ENCODE peak calls at places on chromosomes 13 and 19, in four cellular contexts. M is DND-41, C is H1, Y is IMR-90. N is an unnamed sample.
A peak's percentile ranks its signal among the peaks of the same experiment; 100 is the strongest.

GRCh38 chr19:32708457-32708856 is 11.1 kb upstream of the TDRD12 start:
- DNase-seq in M (peak; percentile 26), C (no peak), Y (no peak), N (peak; percentile 31)

GRCh38 chr19:52665047-52665446 is 26.9 kb upstream of the ZNF83 start:
- DNase-seq in M (no peak), C (no peak), Y (no peak), N (no peak)

GRCh38 chr13:95660981-95661581 is 15.9 kb upstream of the DNAJC3 start:
- DNase-seq in M (peak; percentile 21), C (no peak), Y (peak; percentile 50), N (no peak)

GRCh38 chr19:49128545-49129237 is 9.3 kb downstream of the PPFIA3 start:
- DNase-seq in M (no peak), C (no peak), Y (no peak), N (no peak)

GRCh38 chr19:1027020-1027952 is 878 bp downstream of the CNN2 start:
- DNase-seq in M (no peak), C (no peak), Y (no peak), N (peak; percentile 37)

GRCh38 chr19:58346961-58347929 is 6.0 kb downstream of the A1BG start:
- DNase-seq in M (peak; percentile 86), C (peak; percentile 81), Y (peak; percentile 63), N (peak; percentile 78)

GRCh38 chr13:35789335-35790166 is 313.1 kb upstream of the MAB21L1 start:
- DNase-seq in M (no peak), C (no peak), Y (peak; percentile 61), N (no peak)

GRCh38 chr13:97257800-97258799 is 36.0 kb downstream of the MBNL2 start:
- DNase-seq in M (no peak), C (no peak), Y (peak; percentile 90), N (no peak)

GRCh38 chr19:13968383-13968935 is 16.1 kb downstream of the DCAF15 start:
- DNase-seq in M (no peak), C (no peak), Y (no peak), N (no peak)

GRCh38 chr19:56321981-56322558 is 7.4 kb upstream of the ZSCAN5A start:
- DNase-seq in M (no peak), C (no peak), Y (no peak), N (no peak)

GRCh38 chr13:89061821-89062220 is 1390.7 kb downstream of the SLITRK5 start:
- DNase-seq in M (no peak), C (no peak), Y (no peak), N (no peak)

GRCh38 chr19:18091217-18091608 is 4.5 kb upstream of the IL12RB1 start:
- DNase-seq in M (peak; percentile 55), C (no peak), Y (no peak), N (peak; percentile 80)

GRCh38 chr13:74129500-74130144 is 4.6 kb downstream of the KLF12 start:
- DNase-seq in M (peak; percentile 39), C (no peak), Y (no peak), N (no peak)

GRCh38 chr19:16403151-16403977 is 68.4 kb downstream of the EPS15L1 start:
- DNase-seq in M (no peak), C (no peak), Y (no peak), N (no peak)

GRCh38 chr19:18607222-18608101 is 863 bp upstream of the CRLF1 start:
- DNase-seq in M (no peak), C (peak; percentile 64), Y (no peak), N (no peak)

GRCh38 chr13:25037057-25037813 is 58.7 kb upstream of the PABPC3 start:
- DNase-seq in M (peak; percentile 50), C (peak; percentile 64), Y (peak; percentile 65), N (peak; percentile 35)

GRCh38 chr13:111857846-111858560 is 208.9 kb upstream of the SOX1 start:
- DNase-seq in M (no peak), C (peak; percentile 35), Y (no peak), N (no peak)

GRCh38 chr13:78239681-78240080 is 321.1 kb upstream of the EDNRB start:
- DNase-seq in M (no peak), C (no peak), Y (peak; percentile 1), N (no peak)

DNA sequence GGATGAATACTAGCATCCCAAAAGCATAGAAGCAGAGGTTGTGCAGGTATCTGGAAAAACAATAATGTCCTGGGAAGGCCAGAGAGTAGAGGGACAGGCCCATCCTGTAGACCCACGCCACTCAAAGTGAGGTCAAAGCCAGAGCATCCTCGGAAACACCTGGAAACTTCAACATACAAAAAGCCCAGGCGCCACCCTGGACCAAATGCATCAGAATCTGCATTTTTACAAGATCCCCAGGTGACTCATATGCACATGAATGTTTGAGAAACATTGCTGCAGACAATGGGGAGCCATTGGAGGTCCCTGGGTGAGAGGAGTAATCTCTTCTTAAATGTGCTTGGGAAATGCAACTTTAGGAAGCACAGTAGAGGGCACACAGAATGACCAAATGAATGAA is 684.1 kb downstream of the DIAPH3 start:
- DNase-seq in M (no peak), C (no peak), Y (no peak), N (no peak)
- H3K4me1 ChIP-seq in M (no peaks in the 10 kb centered on the region), C (no peaks in the 10 kb centered on the region), Y (no peaks in the 10 kb centered on the region), N (no peaks in the 10 kb centered on the region)

GRCh38 chr13:108408670-108409069 is 139.2 kb downstream of the TNFSF13B start:
- DNase-seq in M (no peak), C (no peak), Y (no peak), N (no peak)

GRCh38 chr13:108409735-108410134 is 140.2 kb downstream of the TNFSF13B start:
- DNase-seq in M (no peak), C (no peak), Y (no peak), N (peak; percentile 20)

GRCh38 chr13:108402850-108403249 is 133.3 kb downstream of the TNFSF13B start:
- DNase-seq in M (no peak), C (no peak), Y (no peak), N (no peak)

GRCh38 chr13:108407495-108407894 is 138.0 kb downstream of the TNFSF13B start:
- DNase-seq in M (no peak), C (no peak), Y (no peak), N (no peak)
- H3K4me3 ChIP-seq in M (no peak overlapping the region), C (no peak overlapping the region), Y (no peak overlapping the region), N (no peak overlapping the region)

DNA sequence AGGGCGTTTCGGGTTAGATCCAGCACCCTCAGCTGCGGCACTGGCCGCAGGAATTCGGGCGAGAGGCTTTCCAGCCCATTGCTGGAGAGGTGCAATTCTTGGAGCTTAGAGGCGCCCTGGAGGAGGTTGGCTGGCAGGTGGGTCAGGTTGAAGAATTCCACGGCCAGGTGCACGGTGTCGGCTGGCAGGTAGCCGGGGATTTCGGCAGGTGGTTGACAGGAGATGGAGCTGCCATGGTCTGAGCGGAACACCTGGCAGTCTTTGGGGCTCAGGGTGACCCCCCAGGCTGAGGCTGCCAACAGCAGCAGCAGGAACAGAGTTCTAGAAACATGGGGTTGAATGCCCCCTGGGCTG is 1.3 kb downstream of the LRG1 start:
- DNase-seq in M (no peak), C (no peak), Y (no peak), N (no peak)
- H3K27ac ChIP-seq in M (no peak overlapping the region), C (no peak overlapping the region), Y (no peak overlapping the region), N (no peak overlapping the region)

DNA sequence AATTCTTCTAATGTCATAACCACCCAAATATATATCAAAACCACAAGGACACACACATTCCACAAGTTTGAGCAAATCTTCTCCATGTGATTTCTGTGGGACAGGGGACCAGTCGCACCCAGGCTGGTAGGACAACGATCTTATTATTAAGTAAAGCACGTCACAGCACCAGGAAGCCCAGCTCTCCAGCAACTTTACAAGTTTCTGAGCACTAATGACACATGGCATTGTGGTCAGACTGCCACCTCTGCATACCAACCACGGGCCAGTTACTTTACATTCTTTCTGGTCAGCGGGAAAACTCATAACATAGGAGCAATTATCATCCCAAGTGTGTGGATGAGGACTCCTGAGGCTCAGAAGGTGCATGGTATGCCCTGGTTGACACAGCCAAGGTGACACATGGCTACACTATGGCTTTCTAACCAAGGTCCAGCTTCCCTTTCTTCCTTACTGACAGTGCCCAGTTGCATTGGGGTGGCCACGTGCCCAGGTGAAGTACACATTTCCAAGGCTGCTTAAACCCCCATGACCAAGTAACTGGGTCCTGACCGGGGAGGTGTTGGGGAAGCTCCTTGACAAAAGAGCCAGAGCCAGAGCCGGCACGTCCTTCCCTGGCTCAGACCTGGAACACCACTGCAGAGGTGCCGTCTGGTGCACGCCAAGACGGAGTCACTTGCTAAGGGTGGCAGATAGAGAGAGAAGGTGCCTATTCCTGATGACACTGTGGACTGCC is 27.4 kb downstream of the LATS2 start:
- DNase-seq in M (no peak), C (no peak), Y (no peak), N (no peak)
- H3K4me1 ChIP-seq in M (no peaks in the 10 kb centered on the region), C (peaks cover 5% of the 10 kb centered on the region), Y (peaks cover 33% of the 10 kb centered on the region), N (no peaks in the 10 kb centered on the region)

GRCh38 chr13:27955192-27955591 is 13.9 kb downstream of the CDX2 start:
- DNase-seq in M (no peak), C (no peak), Y (no peak), N (no peak)

GRCh38 chr13:27953671-27954405 is 15.3 kb downstream of the CDX2 start:
- DNase-seq in M (peak; percentile 78), C (peak; percentile 95), Y (peak; percentile 55), N (peak; percentile 65)

GRCh38 chr13:27952931-27953670 is 16.0 kb downstream of the CDX2 start:
- DNase-seq in M (no peak), C (no peak), Y (no peak), N (no peak)

GRCh38 chr13:27956576-27957300 is 12.4 kb downstream of the CDX2 start:
- DNase-seq in M (no peak), C (no peak), Y (no peak), N (no peak)

DNA sequence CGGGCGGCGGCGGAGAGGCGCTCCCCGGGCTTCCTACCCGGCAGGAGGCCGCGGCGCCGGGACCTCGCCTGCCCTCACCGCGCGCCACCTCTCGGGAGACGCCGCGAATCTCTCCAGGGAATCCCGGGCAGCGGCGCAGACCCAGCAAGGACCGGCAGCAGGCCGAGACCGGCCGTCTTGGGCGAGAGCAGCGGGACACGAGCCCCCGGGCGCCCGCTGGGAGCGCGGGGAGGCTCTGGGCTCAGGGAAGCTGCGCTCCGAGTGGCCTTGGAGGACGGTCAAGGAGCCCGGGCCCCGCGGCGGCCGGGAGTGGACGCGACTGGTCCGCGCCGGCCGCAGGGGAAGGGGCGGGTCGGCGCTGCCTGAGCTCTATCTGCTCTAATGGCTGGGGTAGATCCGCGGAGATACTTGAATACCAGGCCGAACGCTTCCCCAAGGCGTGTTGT is 14.7 kb downstream of the CDX2 start:
- DNase-seq in M (no peak), C (peak; percentile 75), Y (no peak), N (no peak)
- H3K4me3 ChIP-seq in M (no peak overlapping the region), C (peak overlapping the region; percentile 61), Y (peak overlapping the region; percentile 45), N (peak overlapping the region; percentile 35)

DNA sequence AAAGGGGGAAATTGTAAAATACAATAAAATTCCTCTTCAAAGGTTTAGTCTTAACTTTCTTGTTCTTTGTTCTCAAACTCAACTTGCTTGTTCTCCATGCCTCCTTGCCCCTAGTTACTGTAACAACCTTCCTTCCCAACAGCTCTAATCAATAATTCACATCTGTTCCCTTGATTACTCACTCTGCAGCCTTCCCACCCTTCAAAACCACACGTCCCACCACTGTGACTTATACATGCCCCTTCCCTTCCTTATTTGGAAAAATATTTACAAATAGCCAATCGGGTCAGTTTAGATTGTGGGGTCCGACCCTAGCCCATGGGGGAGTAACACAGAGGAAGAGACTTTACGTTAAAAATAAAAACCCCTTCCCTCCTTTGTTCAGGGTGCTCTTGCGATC is 622 bp upstream of the ZNF93 start:
- DNase-seq in M (peak; percentile 62), C (no peak), Y (peak; percentile 75), N (peak; percentile 2)
- H3K27ac ChIP-seq in M (peak overlapping the region; percentile 96), C (peak overlapping the region; percentile 55), Y (peak overlapping the region; percentile 67), N (peak overlapping the region; percentile 77)

GRCh38 chr19:46351241-46352041 is 4.6 kb downstream of the PPP5C start:
- DNase-seq in M (peak; percentile 49), C (no peak), Y (peak; percentile 43), N (no peak)
- H3K4me1 ChIP-seq in M (peaks cover 44% of the 10 kb centered on the region), C (peaks cover 6% of the 10 kb centered on the region), Y (peaks cover 18% of the 10 kb centered on the region), N (peaks cover 39% of the 10 kb centered on the region)